ENCODE peak calls at places on chromosomes 6 and 20, in ten cellular contexts. E, K, Z, O, W, G, M, A, L and Q are unnamed samples.

GRCh38 chr6:53410508-53411258 is 61.9 kb upstream of the ELOVL5 start:
- DNase-seq in L (peak; percentile 80), O (peak; percentile 37), M (no peak), E (peak; percentile 45), A (peak; percentile 54), G (peak; percentile 49), Z (peak; percentile 54), W (peak; percentile 37), K (peak; percentile 37), Q (peak; percentile 77)

GRCh38 chr20:49948809-49949507 is 12.8 kb downstream of the RNF114 start:
- DNase-seq in Z (no peak), W (peak; percentile 89), O (no peak), A (peak; percentile 92), L (no peak), M (no peak), G (no peak), K (no peak), E (no peak), Q (no peak)

GRCh38 chr6:152298055-152298647 is 339.0 kb downstream of the SYNE1 start:
- DNase-seq in M (no peak), E (no peak), Z (peak; percentile 29), L (peak; percentile 49), G (no peak), O (no peak), A (no peak), W (no peak), K (no peak), Q (no peak)

GRCh38 chr6:16334671-16335070 is 96.3 kb downstream of the GMPR start:
- DNase-seq in W (peak; percentile 95), E (no peak), Z (no peak), K (no peak), G (no peak), M (no peak), L (no peak), O (no peak), A (peak; percentile 94), Q (no peak)

GRCh38 chr6:116925088-116925794 is 48.2 kb downstream of the RFX6 start:
- DNase-seq in K (no peak), Z (no peak), W (no peak), O (no peak), M (no peak), E (no peak), G (no peak), L (no peak), A (no peak), Q (no peak)

GRCh38 chr20:44730441-44730840 is 15.2 kb upstream of the KCNK15 start:
- DNase-seq in G (no peak), L (no peak), A (peak; percentile 74), Z (no peak), K (no peak), O (no peak), E (peak; percentile 76), M (no peak), W (peak; percentile 95), Q (no peak)

GRCh38 chr6:108648186-108648585 is 87.5 kb downstream of the FOXO3 start:
- DNase-seq in Z (no peak), E (no peak), W (no peak), L (no peak), M (no peak), A (no peak), K (no peak), O (no peak), G (no peak), Q (no peak)

GRCh38 chr6:10331336-10331735 is 83.5 kb downstream of the TFAP2A start:
- DNase-seq in W (no peak), L (no peak), K (no peak), O (no peak), G (no peak), E (no peak), M (no peak), Z (no peak), A (no peak), Q (no peak)

GRCh38 chr20:31719644-31720485 is 2.8 kb downstream of the BCL2L1 start:
- DNase-seq in M (no peak), G (no peak), E (peak; percentile 81), W (no peak), A (no peak), L (no peak), O (no peak), K (no peak), Z (no peak), Q (no peak)

GRCh38 chr6:31882344-31882743 is 3.5 kb upstream of the SLC44A4 start:
- DNase-seq in A (peak; percentile 39), L (no peak), W (peak; percentile 48), M (peak; percentile 13), E (no peak), O (no peak), K (no peak), Z (no peak), G (no peak), Q (no peak)

GRCh38 chr6:16136536-16137450 is 7.9 kb downstream of the MYLIP start:
- DNase-seq in Z (no peak), L (no peak), K (no peak), G (peak; percentile 15), O (no peak), W (peak; percentile 85), E (peak; percentile 9), A (peak; percentile 89), M (no peak), Q (no peak)

GRCh38 chr20:63310265-63310971 is 17.4 kb downstream of the COL20A1 start:
- DNase-seq in A (peak; percentile 22), E (no peak), O (no peak), K (no peak), Z (no peak), W (peak; percentile 47), L (no peak), M (peak; percentile 18), G (no peak), Q (no peak)

GRCh38 chr20:32205502-32206382 is 1.8 kb downstream of the PLAGL2 start:
- DNase-seq in L (peak; percentile 49), G (no peak), K (no peak), W (no peak), Z (peak; percentile 43), M (no peak), O (peak; percentile 54), E (no peak), A (peak; percentile 38), Q (no peak)

GRCh38 chr6:129517288-129517687 is 192.7 kb downstream of the ARHGAP18 start:
- DNase-seq in A (peak; percentile 51), G (no peak), M (no peak), E (no peak), L (no peak), W (no peak), K (no peak), Z (no peak), O (no peak), Q (no peak)

GRCh38 chr6:74557236-74557635 is 648.6 kb downstream of the COL12A1 start:
- DNase-seq in M (no peak), E (no peak), W (no peak), O (no peak), G (no peak), K (no peak), L (no peak), A (no peak), Z (no peak), Q (no peak)

GRCh38 chr20:9099372-9099771 is 30.5 kb downstream of the PLCB4 start:
- DNase-seq in G (no peak), W (no peak), K (no peak), E (no peak), M (no peak), O (no peak), A (no peak), Z (no peak), L (no peak), Q (no peak)
- TF ChIP-seq CTCF in G (no peak), W (no peak), K (no peak), E (no peak), M (no peak), O (no peak), A (no peak), Z (no peak), L (peak; percentile 27), Q (no peak)

GRCh38 chr6:42375007-42375635 is 76.6 kb downstream of the TRERF1 start:
- DNase-seq in A (no peak), K (no peak), W (no peak), O (no peak), G (no peak), Z (no peak), E (no peak), M (no peak), L (no peak), Q (no peak)
- TF ChIP-seq CTCF in A (no peak), K (no peak), W (no peak), O (no peak), G (no peak), Z (no peak), E (no peak), M (no peak), L (no peak), Q (no peak)

GRCh38 chr6:150043096-150043495 is 17.8 kb upstream of the RAET1L start:
- DNase-seq in W (no peak), A (no peak), M (no peak), E (no peak), O (no peak), G (no peak), Z (no peak), K (no peak), L (no peak), Q (no peak)

GRCh38 chr6:150044621-150045145 is 19.4 kb upstream of the RAET1L start:
- DNase-seq in M (no peak), L (no peak), K (no peak), W (no peak), Z (no peak), E (no peak), G (no peak), O (no peak), A (no peak), Q (no peak)

GRCh38 chr6:150048099-150048498 is 20.8 kb downstream of the ULBP3 start:
- DNase-seq in O (no peak), E (no peak), A (no peak), M (no peak), Z (no peak), W (no peak), G (no peak), L (peak; percentile 66), K (no peak), Q (peak; percentile 9)

GRCh38 chr6:150043501-150044412 is 18.4 kb upstream of the RAET1L start:
- DNase-seq in E (no peak), K (no peak), O (no peak), G (no peak), M (no peak), A (no peak), Z (no peak), L (no peak), W (no peak), Q (no peak)

DNA sequence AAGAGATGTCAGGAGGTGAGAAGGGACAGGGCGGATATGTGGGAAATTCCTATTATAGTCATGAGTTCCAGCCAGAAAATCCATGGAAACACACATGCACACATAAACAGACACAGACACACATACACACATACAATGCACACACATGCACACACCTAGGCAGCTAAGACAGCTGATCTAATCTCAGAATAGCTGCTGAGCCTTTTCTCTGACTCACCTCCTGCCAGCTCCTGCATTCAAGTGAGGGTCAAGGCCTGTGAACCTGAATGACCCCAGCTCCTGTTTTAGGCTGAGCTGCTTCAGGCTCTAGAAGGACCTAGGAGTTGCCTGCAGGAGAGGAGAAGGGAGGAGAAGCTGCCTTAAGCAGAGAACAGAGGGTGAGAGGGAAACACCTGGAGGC is 21.6 kb upstream of the RAET1L start:
- DNase-seq in K (no peak), O (no peak), A (no peak), G (no peak), W (no peak), M (no peak), L (no peak), Z (no peak), E (no peak), Q (no peak)
- TF ChIP-seq CTCF in K (no peak), O (no peak), A (no peak), G (no peak), W (no peak), M (no peak), L (no peak), Z (no peak), E (no peak), Q (no peak)

GRCh38 chr20:3970016-3970415 is 45.3 kb downstream of the RNF24 start:
- DNase-seq in O (no peak), M (no peak), Z (no peak), K (no peak), L (no peak), W (no peak), G (no peak), E (no peak), A (no peak), Q (no peak)
- TF ChIP-seq CTCF in O (no peak), M (no peak), Z (no peak), K (no peak), L (no peak), W (no peak), G (no peak), E (no peak), A (no peak), Q (no peak)